ENCODE peak calls at places on chromosomes 13 and 19, in five cellular contexts. One of them, this sample, is unnamed.

GRCh38 chr13:60047943-60048342 is 115.8 kb downstream of the DIAPH3 start:
- DNase-seq in colonic mucosa: no peak
- DNase-seq in tibial nerve: no peak
- DNase-seq in stomach: no peak
- DNase-seq in breast epithelium: no peak
- DNase-seq in this sample: no peak

GRCh38 chr19:46299695-46300094 is 2.9 kb downstream of the HIF3A start:
- DNase-seq in tibial nerve: no peak
- DNase-seq in stomach: no peak
- DNase-seq in breast epithelium: no peak
- DNase-seq in colonic mucosa: peak; percentile 44
- DNase-seq in this sample: no peak

GRCh38 chr13:97975280-97975850 is 21.9 kb downstream of the IPO5 start:
- DNase-seq in tibial nerve: peak; percentile 21
- DNase-seq in breast epithelium: no peak
- DNase-seq in stomach: no peak
- DNase-seq in colonic mucosa: no peak
- DNase-seq in this sample: no peak

GRCh38 chr13:74755065-74755464 is 620.9 kb upstream of the KLF12 start:
- DNase-seq in breast epithelium: no peak
- DNase-seq in colonic mucosa: no peak
- DNase-seq in stomach: no peak
- DNase-seq in tibial nerve: no peak
- DNase-seq in this sample: no peak

GRCh38 chr13:96804186-96804585 is 190.1 kb downstream of the OXGR1 start:
- DNase-seq in tibial nerve: no peak
- DNase-seq in breast epithelium: no peak
- DNase-seq in stomach: no peak
- DNase-seq in colonic mucosa: no peak
- DNase-seq in this sample: no peak

GRCh38 chr19:7722231-7722651 is 9.7 kb downstream of the CLEC4G start:
- DNase-seq in colonic mucosa: no peak
- DNase-seq in stomach: no peak
- DNase-seq in breast epithelium: no peak
- DNase-seq in tibial nerve: no peak
- DNase-seq in this sample: no peak

GRCh38 chr19:3520166-3521103 is 14.3 kb downstream of the FZR1 start:
- DNase-seq in breast epithelium: peak; percentile 76
- DNase-seq in colonic mucosa: no peak
- DNase-seq in stomach: no peak
- DNase-seq in tibial nerve: no peak
- DNase-seq in this sample: no peak

GRCh38 chr13:106433066-106433465 is 102.4 kb downstream of the EFNB2 start:
- DNase-seq in breast epithelium: no peak
- DNase-seq in tibial nerve: no peak
- DNase-seq in stomach: no peak
- DNase-seq in colonic mucosa: no peak
- DNase-seq in this sample: no peak

GRCh38 chr13:76643596-76643995 is 242.6 kb downstream of the KCTD12 start:
- DNase-seq in breast epithelium: no peak
- DNase-seq in colonic mucosa: no peak
- DNase-seq in tibial nerve: no peak
- DNase-seq in stomach: no peak
- DNase-seq in this sample: no peak

GRCh38 chr13:83325454-83325853 is 556.8 kb downstream of the SLITRK1 start:
- DNase-seq in breast epithelium: no peak
- DNase-seq in tibial nerve: no peak
- DNase-seq in stomach: no peak
- DNase-seq in colonic mucosa: no peak
- DNase-seq in this sample: no peak

GRCh38 chr19:28242317-28242927 is 970.5 kb downstream of the UQCRFS1 start:
- DNase-seq in colonic mucosa: peak; percentile 43
- DNase-seq in breast epithelium: no peak
- DNase-seq in tibial nerve: peak; percentile 32
- DNase-seq in stomach: no peak
- DNase-seq in this sample: no peak

GRCh38 chr13:78881054-78881453 is 222.1 kb upstream of the OBI1 start:
- DNase-seq in tibial nerve: no peak
- DNase-seq in breast epithelium: no peak
- DNase-seq in colonic mucosa: no peak
- DNase-seq in stomach: no peak
- DNase-seq in this sample: no peak

GRCh38 chr19:41479757-41480191 is 36.8 kb downstream of the ERICH4 start:
- DNase-seq in colonic mucosa: no peak
- DNase-seq in tibial nerve: no peak
- DNase-seq in stomach: no peak
- DNase-seq in breast epithelium: no peak
- DNase-seq in this sample: no peak

GRCh38 chr19:19040417-19040816 is 7.0 kb downstream of the ARMC6 start:
- DNase-seq in colonic mucosa: peak; percentile 38
- DNase-seq in stomach: peak; percentile 85
- DNase-seq in breast epithelium: no peak
- DNase-seq in tibial nerve: peak; percentile 74
- DNase-seq in this sample: no peak
- H3K27ac ChIP-seq in colonic mucosa: no peak overlapping the region
- H3K27ac ChIP-seq in stomach: no peak overlapping the region
- H3K27ac ChIP-seq in breast epithelium: no peak overlapping the region
- H3K27ac ChIP-seq in tibial nerve: peak overlapping the region; percentile 37
- H3K27ac ChIP-seq in this sample: no peak overlapping the region

GRCh38 chr19:29609636-29610035 is 3.6 kb downstream of the POP4 start:
- DNase-seq in colonic mucosa: no peak
- DNase-seq in stomach: no peak
- DNase-seq in tibial nerve: no peak
- DNase-seq in breast epithelium: no peak
- DNase-seq in this sample: no peak
- H3K36me3 ChIP-seq in colonic mucosa: peaks cover 10% of the 10 kb centered on the region
- H3K36me3 ChIP-seq in stomach: peaks cover 47% of the 10 kb centered on the region
- H3K36me3 ChIP-seq in tibial nerve: peaks cover 2% of the 10 kb centered on the region
- H3K36me3 ChIP-seq in breast epithelium: peaks cover 13% of the 10 kb centered on the region
- H3K36me3 ChIP-seq in this sample: peaks cover 49% of the 10 kb centered on the region

DNA sequence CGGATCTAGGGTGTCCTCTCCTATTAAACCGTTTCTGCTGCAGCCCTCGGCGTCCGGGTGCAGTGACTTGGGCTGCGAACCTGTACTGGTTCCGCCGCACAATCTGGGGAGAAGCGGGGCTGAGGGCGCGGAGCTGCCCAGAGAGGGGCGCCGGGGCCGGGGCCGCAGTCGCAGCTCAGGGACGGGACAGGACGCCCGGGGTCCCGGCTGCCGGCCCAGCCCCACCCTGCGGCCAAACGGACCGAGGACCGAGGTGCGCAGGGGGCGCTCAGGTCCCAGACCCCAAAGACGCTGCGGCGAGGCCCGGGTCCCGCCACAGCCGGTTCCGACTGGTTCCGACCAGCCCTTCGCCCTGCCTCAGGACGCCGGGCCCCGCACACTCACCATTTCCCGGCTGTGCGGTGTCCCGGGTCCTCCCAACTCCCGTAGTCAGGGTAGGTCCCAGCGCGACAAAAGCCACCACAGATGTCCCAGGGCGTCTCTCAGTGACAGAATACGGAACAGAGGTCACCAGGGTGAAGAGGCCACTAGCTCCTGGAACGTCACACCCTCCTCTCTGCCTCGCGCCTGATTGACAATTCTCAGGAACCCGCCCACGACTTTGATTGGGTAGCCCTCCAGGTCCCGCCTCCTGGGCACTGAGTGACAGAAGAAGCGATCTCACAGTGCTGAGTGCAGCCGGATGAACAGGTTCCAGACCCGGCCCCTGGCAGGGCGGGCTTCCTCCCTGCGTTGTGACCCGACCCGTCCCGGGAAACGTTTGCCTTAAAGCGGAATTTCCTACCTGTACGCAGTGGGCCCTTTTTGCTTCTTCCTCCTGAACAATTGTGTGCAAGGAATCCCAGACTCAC is at the start of gene ZNF44:
- DNase-seq in tibial nerve: peak; percentile 99
- DNase-seq in breast epithelium: peak; percentile 98
- DNase-seq in stomach: peak; percentile 99
- DNase-seq in colonic mucosa: peak; percentile 99
- DNase-seq in this sample: peak; percentile 93
- H3K27ac ChIP-seq in tibial nerve: peak within 1 kb of the TSS; percentile 96
- H3K27ac ChIP-seq in breast epithelium: peak within 1 kb of the TSS; percentile 98
- H3K27ac ChIP-seq in stomach: peak within 1 kb of the TSS; percentile 97
- H3K27ac ChIP-seq in colonic mucosa: peak within 1 kb of the TSS; percentile 98
- H3K27ac ChIP-seq in this sample: peak within 1 kb of the TSS; percentile 83

GRCh38 chr19:11125994-11126685 is 29.4 kb downstream of the SPC24 start:
- DNase-seq in tibial nerve: peak; percentile 89
- DNase-seq in stomach: peak; percentile 84
- DNase-seq in colonic mucosa: peak; percentile 79
- DNase-seq in breast epithelium: peak; percentile 88
- DNase-seq in this sample: peak; percentile 34
- H3K36me3 ChIP-seq in tibial nerve: peaks cover 3% of the 10 kb centered on the region
- H3K36me3 ChIP-seq in stomach: peaks cover 49% of the 10 kb centered on the region
- H3K36me3 ChIP-seq in colonic mucosa: peaks cover 58% of the 10 kb centered on the region
- H3K36me3 ChIP-seq in breast epithelium: no peaks in the 10 kb centered on the region
- H3K36me3 ChIP-seq in this sample: peaks cover 40% of the 10 kb centered on the region

GRCh38 chr13:40191186-40191980 is 475.1 kb downstream of the FOXO1 start:
- DNase-seq in tibial nerve: no peak
- DNase-seq in stomach: no peak
- DNase-seq in breast epithelium: no peak
- DNase-seq in colonic mucosa: no peak
- DNase-seq in this sample: no peak

GRCh38 chr13:40189426-40189825 is 477.0 kb downstream of the FOXO1 start:
- DNase-seq in breast epithelium: no peak
- DNase-seq in stomach: no peak
- DNase-seq in tibial nerve: no peak
- DNase-seq in colonic mucosa: no peak
- DNase-seq in this sample: no peak

GRCh38 chr13:40190656-40191100 is 475.8 kb downstream of the FOXO1 start:
- DNase-seq in tibial nerve: peak; percentile 31
- DNase-seq in colonic mucosa: no peak
- DNase-seq in breast epithelium: no peak
- DNase-seq in stomach: peak; percentile 50
- DNase-seq in this sample: peak; percentile 38

GRCh38 chr13:40187836-40188591 is 478.4 kb downstream of the FOXO1 start:
- DNase-seq in tibial nerve: no peak
- DNase-seq in stomach: no peak
- DNase-seq in colonic mucosa: no peak
- DNase-seq in breast epithelium: no peak
- DNase-seq in this sample: peak; percentile 19

DNA sequence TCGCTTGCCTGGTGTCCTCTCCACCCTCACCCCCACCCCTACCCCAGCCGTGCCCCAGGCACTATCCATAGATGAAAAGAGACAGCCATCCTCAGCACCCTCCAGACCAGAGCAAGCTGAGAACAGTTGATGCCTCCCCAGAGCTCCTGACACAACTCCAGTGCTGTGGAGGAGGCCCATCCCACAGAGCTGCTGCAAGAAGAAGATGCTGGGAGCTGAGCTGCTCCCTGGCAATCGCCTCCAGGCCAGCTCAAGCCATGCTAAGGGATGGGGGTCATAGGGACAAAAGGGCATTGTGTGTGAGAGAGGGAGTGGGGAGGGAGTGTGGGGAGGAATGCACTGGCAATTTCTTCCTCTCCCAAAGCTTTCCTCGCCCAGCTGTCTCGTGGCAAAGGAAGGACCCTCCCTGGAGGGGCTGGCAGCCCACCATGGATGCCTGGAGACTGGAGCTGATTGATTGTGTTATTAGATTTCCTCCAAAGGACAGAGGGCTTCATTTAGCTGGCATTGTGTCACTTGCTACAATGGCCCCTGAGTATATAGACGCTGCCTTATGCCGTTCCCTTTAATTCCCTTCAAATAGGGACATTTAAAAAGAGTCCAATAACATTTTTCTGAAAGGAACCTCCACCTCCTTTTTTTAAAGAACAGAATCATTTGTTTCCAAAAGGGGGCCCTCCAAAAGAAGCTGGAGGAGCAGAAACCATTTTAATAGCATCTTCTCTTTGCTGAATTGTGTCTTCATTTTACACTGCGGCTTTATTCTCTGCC is 476.4 kb downstream of the FOXO1 start:
- DNase-seq in stomach: no peak
- DNase-seq in colonic mucosa: no peak
- DNase-seq in breast epithelium: no peak
- DNase-seq in tibial nerve: no peak
- DNase-seq in this sample: no peak
- H3K27ac ChIP-seq in stomach: peak overlapping the region; percentile 62
- H3K27ac ChIP-seq in colonic mucosa: peak overlapping the region; percentile 43
- H3K27ac ChIP-seq in breast epithelium: peak overlapping the region; percentile 80
- H3K27ac ChIP-seq in tibial nerve: peak overlapping the region; percentile 85
- H3K27ac ChIP-seq in this sample: peak overlapping the region; percentile 54

GRCh38 chr19:38727306-38727867 is 16.9 kb downstream of the CAPN12 start:
- DNase-seq in stomach: no peak
- DNase-seq in breast epithelium: no peak
- DNase-seq in colonic mucosa: no peak
- DNase-seq in tibial nerve: no peak
- DNase-seq in this sample: no peak
- H3K36me3 ChIP-seq in stomach: peaks cover 81% of the 10 kb centered on the region
- H3K36me3 ChIP-seq in breast epithelium: no peaks in the 10 kb centered on the region
- H3K36me3 ChIP-seq in colonic mucosa: peaks cover 49% of the 10 kb centered on the region
- H3K36me3 ChIP-seq in tibial nerve: peaks cover 7% of the 10 kb centered on the region
- H3K36me3 ChIP-seq in this sample: peaks cover 48% of the 10 kb centered on the region

GRCh38 chr13:113932060-113932459 is 41.8 kb downstream of the C13orf46 start:
- DNase-seq in stomach: peak; percentile 5
- DNase-seq in colonic mucosa: no peak
- DNase-seq in breast epithelium: peak; percentile 20
- DNase-seq in tibial nerve: no peak
- DNase-seq in this sample: no peak

GRCh38 chr13:113935081-113935511 is 38.8 kb downstream of the C13orf46 start:
- DNase-seq in tibial nerve: no peak
- DNase-seq in breast epithelium: no peak
- DNase-seq in stomach: no peak
- DNase-seq in colonic mucosa: no peak
- DNase-seq in this sample: no peak

GRCh38 chr13:113935523-113935922 is 38.4 kb downstream of the C13orf46 start:
- DNase-seq in stomach: no peak
- DNase-seq in colonic mucosa: no peak
- DNase-seq in tibial nerve: no peak
- DNase-seq in breast epithelium: no peak
- DNase-seq in this sample: no peak

GRCh38 chr13:113934576-113934975 is 39.3 kb downstream of the C13orf46 start:
- DNase-seq in stomach: no peak
- DNase-seq in tibial nerve: no peak
- DNase-seq in colonic mucosa: no peak
- DNase-seq in breast epithelium: no peak
- DNase-seq in this sample: no peak

GRCh38 chr13:113933901-113934300 is 40.0 kb downstream of the C13orf46 start:
- DNase-seq in tibial nerve: no peak
- DNase-seq in colonic mucosa: no peak
- DNase-seq in breast epithelium: no peak
- DNase-seq in stomach: no peak
- DNase-seq in this sample: no peak
- H3K27ac ChIP-seq in tibial nerve: no peak overlapping the region
- H3K27ac ChIP-seq in colonic mucosa: no peak overlapping the region
- H3K27ac ChIP-seq in breast epithelium: no peak overlapping the region
- H3K27ac ChIP-seq in stomach: no peak overlapping the region
- H3K27ac ChIP-seq in this sample: no peak overlapping the region

This sample was measured in effector memory CD4-positive, alpha-beta T cell.